ENCODE peak calls at places on chromosomes 12 and 14, in six cellular contexts. J is A673, R is foreskin fibroblast, K is fibroblast of lung, X is uterus, V is HepG2. Y is an unnamed sample.
A peak's percentile ranks its signal among the peaks of the same experiment; 100 is the strongest.

GRCh38 chr14:21136024-21136423 is 19.8 kb downstream of the OR5AU1 start:
- DNase-seq in J (peak; percentile 62), R (peak; percentile 1), K (peak; percentile 27), X (no peak), V (peak; percentile 35), Y (no peak)

GRCh38 chr14:99389171-99389826 is 91.4 kb downstream of the SETD3 start:
- DNase-seq in J (peak; percentile 48), R (peak; percentile 4), K (peak; percentile 18), X (no peak), V (peak; percentile 21), Y (no peak)

GRCh38 chr14:60294670-60295069 is 45.6 kb downstream of the PPM1A start:
- DNase-seq in J (peak; percentile 45), R (no peak), K (no peak), X (no peak), V (no peak), Y (no peak)

GRCh38 chr12:14663002-14663401 is 33.4 kb downstream of the GUCY2C start:
- DNase-seq in J (no peak), R (no peak), K (no peak), X (no peak), V (no peak), Y (no peak)

GRCh38 chr12:7512528-7512927 is 9.0 kb upstream of the CD163 start:
- DNase-seq in J (peak; percentile 48), R (peak; percentile 96), K (peak; percentile 81), X (no peak), V (peak; percentile 51), Y (peak; percentile 16)

GRCh38 chr12:22916241-22916640 is 291.3 kb downstream of the ETNK1 start:
- DNase-seq in J (no peak), R (no peak), K (no peak), X (no peak), V (no peak), Y (no peak)

GRCh38 chr12:120944645-120945217 is 33.6 kb upstream of the HNF1A start:
- DNase-seq in J (peak; percentile 76), R (no peak), K (peak; percentile 44), X (no peak), V (no peak), Y (no peak)

GRCh38 chr14:56135001-56135400 is 16.8 kb downstream of the PELI2 start:
- DNase-seq in J (no peak), R (no peak), K (no peak), X (no peak), V (no peak), Y (no peak)

GRCh38 chr14:68623828-68624227 is 169.0 kb downstream of the ZFP36L1 start:
- DNase-seq in J (no peak), R (no peak), K (no peak), X (no peak), V (no peak), Y (no peak)

GRCh38 chr12:130849561-130850417 is 10.7 kb upstream of the STX2 start:
- DNase-seq in J (no peak), R (no peak), K (no peak), X (no peak), V (peak; percentile 89), Y (no peak)

GRCh38 chr12:54565658-54566552 is 16.5 kb downstream of the PDE1B start:
- DNase-seq in J (no peak), R (no peak), K (no peak), X (no peak), V (no peak), Y (no peak)

GRCh38 chr14:50348933-50349332 is 36.8 kb downstream of the DMAC2L start:
- DNase-seq in J (no peak), R (no peak), K (no peak), X (no peak), V (no peak), Y (no peak)

GRCh38 chr14:32507029-32507984 is 178.2 kb downstream of the AKAP6 start:
- DNase-seq in J (peak; percentile 53), R (peak; percentile 64), K (peak; percentile 96), X (no peak), V (no peak), Y (peak; percentile 87)

GRCh38 chr14:55123101-55123500 is 6.0 kb upstream of the LGALS3 start:
- DNase-seq in J (peak; percentile 35), R (peak; percentile 86), K (peak; percentile 84), X (peak; percentile 73), V (no peak), Y (peak; percentile 80)

GRCh38 chr12:7832059-7832696 is 40.5 kb downstream of the SLC2A14 start:
- DNase-seq in J (peak; percentile 79), R (peak; percentile 41), K (peak; percentile 65), X (no peak), V (peak; percentile 62), Y (peak; percentile 4)

GRCh38 chr12:52776435-52776834 is 710 bp downstream of the KRT76 start:
- DNase-seq in J (no peak), R (no peak), K (no peak), X (no peak), V (no peak), Y (no peak)

GRCh38 chr14:37843969-37844607 is 248.7 kb downstream of the TTC6 start:
- DNase-seq in J (no peak), R (no peak), K (no peak), X (no peak), V (no peak), Y (no peak)

GRCh38 chr14:90616881-90617280 is 199.3 kb downstream of the TTC7B start:
- DNase-seq in J (no peak), R (no peak), K (no peak), X (no peak), V (no peak), Y (no peak)

GRCh38 chr12:118058881-118059644 is 1.9 kb downstream of the WSB2 start:
- DNase-seq in J (no peak), R (no peak), K (no peak), X (no peak), V (peak; percentile 44), Y (no peak)

GRCh38 chr12:59164991-59165718 is 244.9 kb upstream of the LRIG3 start:
- DNase-seq in J (peak; percentile 60), R (peak; percentile 19), K (peak; percentile 69), X (no peak), V (peak; percentile 13), Y (no peak)

GRCh38 chr12:122982494-122982850 is 2.0 kb downstream of the ARL6IP4 start:
- DNase-seq in J (no peak), R (no peak), K (no peak), X (no peak), V (no peak), Y (no peak)
- H3K4me3 ChIP-seq in J (no peak overlapping the region), R (peak overlapping the region; percentile 81), K (peak overlapping the region; percentile 3), X (no peak overlapping the region), V (peak overlapping the region; percentile 97), Y (no peak overlapping the region)

GRCh38 chr14:74325446-74325845 is 22.7 kb upstream of the ABCD4 start:
- DNase-seq in J (no peak), R (no peak), K (no peak), X (no peak), V (no peak), Y (no peak)

GRCh38 chr14:74326369-74327152 is 21.7 kb upstream of the VRTN start:
- DNase-seq in J (peak; percentile 43), R (no peak), K (no peak), X (no peak), V (peak; percentile 26), Y (peak; percentile 15)

DNA sequence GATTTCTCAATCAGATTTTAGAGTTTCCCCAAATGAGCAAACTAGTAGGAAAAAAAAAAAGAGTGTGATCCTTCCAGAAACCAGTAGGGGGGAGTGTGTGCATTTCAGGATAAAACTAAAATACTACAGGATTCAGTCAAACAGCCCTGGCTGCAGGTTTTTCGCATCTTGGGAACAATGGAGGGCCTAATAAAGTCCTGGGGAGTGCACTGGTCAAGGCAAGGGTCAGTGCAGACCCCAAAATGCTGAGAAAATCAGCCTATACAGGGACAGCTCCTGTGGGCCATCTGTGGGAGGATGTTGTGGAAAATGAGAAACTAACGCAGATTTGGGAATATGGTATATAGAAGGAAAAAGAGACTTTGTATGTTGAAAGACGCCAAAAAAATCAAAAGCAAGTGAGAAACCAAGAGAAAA is 22.2 kb upstream of the ABCD4 start:
- DNase-seq in J (peak; percentile 62), R (peak; percentile 21), K (peak; percentile 43), X (no peak), V (peak; percentile 9), Y (no peak)
- TF ChIP-seq CTCF in J (peak; percentile 71), R (peak; percentile 64), K (peak; percentile 61), X (no peak), V (peak; percentile 47), Y (peak; percentile 75)

GRCh38 chr14:105061428-105062047 is 3.7 kb downstream of the GPR132 start:
- DNase-seq in J (no peak), R (no peak), K (no peak), X (no peak), V (no peak), Y (no peak)

GRCh38 chr14:105064721-105065143 is 498 bp downstream of the GPR132 start:
- DNase-seq in J (no peak), R (no peak), K (no peak), X (no peak), V (peak; percentile 36), Y (no peak)

GRCh38 chr14:105064001-105064400 is 1.2 kb downstream of the GPR132 start:
- DNase-seq in J (no peak), R (no peak), K (no peak), X (no peak), V (no peak), Y (no peak)

GRCh38 chr14:105062048-105062433 is 3.2 kb downstream of the GPR132 start:
- DNase-seq in J (no peak), R (no peak), K (no peak), X (no peak), V (no peak), Y (no peak)

DNA sequence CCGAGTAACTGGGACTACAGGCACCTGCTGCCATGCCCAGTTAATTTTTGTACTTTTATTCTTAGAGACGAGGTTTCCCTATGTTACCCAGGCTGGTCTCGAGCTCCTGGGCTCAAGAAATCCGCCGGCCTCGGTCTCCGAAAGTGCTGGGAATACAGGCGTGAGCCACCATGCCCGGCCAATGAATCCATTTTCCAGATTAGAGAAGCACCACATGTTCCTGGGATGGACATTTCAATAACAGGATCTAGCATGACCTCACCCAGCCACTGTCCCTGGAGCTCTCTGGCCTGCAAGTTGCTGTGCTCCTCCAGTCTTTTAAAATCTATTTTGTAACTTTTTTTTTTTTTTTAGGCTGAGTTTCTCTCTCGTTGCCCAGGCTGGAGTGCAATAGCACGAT is 2.2 kb downstream of the GPR132 start:
- DNase-seq in J (no peak), R (no peak), K (no peak), X (no peak), V (no peak), Y (no peak)
- H3K4me3 ChIP-seq in J (no peak overlapping the region), R (no peak overlapping the region), K (no peak overlapping the region), X (no peak overlapping the region), V (no peak overlapping the region), Y (no peak overlapping the region)

DNA sequence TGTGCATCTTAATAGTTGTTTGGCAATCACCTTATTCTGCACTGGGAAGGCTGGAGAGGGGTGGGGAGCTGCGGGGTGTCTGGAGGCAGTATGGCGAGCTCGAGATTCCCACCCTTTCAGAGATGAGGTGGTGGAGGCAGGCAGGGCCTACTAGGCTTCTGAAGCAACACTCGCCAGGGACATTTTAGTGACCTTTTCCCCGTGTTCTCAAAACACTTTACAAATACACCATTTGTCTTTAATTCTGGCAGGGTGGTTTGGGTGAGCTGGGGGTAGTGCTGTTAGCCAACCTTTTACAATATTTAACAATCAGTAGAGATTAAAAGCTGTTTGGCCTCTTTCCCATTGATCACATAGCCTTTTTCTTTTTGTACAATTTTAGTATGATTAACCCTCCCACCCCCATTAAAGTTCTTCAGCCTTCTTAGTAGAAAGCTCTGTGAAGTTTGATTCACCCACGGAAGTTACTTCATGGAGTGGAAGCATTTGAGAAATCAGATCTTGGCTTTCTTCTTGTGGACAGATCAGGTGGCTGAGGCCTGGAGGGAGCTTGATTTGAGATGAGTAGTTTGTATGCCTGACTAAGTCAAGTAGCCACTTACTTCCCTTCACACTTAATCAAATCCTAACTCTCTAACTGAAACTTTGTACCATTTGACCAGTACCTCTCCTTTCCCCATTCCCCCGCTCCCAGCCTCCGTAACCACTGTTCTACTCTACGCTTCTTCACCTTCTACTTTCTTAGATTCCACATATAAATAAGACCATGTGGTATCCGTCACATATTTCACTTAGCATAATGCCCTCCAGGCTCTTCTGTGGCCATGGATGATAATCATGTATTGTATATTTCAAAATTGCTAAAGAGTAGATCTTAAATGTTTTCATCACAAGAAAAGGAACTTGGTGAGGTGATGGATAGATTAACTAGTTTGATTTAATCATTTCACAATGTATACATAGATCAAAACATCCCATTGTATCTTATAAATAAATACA is 41.0 kb downstream of the TRAF3 start:
- DNase-seq in J (no peak), R (peak; percentile 23), K (peak; percentile 23), X (no peak), V (no peak), Y (no peak)
- TF ChIP-seq CTCF in J (no peak), R (no peak), K (no peak), X (no peak), V (no peak), Y (no peak)

Y was measured in retinal pigment epithelial cell.